ENCODE peak calls at places on chromosomes 4 and X, in six cellular contexts. J is foreskin fibroblast, O is astrocyte, N is HL-60, T is mammary epithelial cell, C is osteoblast. I is an unnamed sample.

GRCh38 chr4:48018112-48018511 is 1.5 kb downstream of the NIPAL1 start:
- DNase-seq in J (no peak), O (no peak), N (no peak), T (no peak), C (no peak), I (no peak)

GRCh38 chr4:90074322-90074886 is 52.8 kb upstream of the CCSER1 start:
- DNase-seq in J (no peak), O (no peak), N (no peak), T (no peak), C (peak; percentile 2), I (no peak)

GRCh38 chr4:126661194-126661593 is 971.6 kb upstream of the INTU start:
- DNase-seq in J (no peak), O (peak; percentile 41), N (no peak), T (peak; percentile 8), C (no peak), I (no peak)

GRCh38 chr4:147157860-147158701 is 212.4 kb upstream of the TTC29 start:
- DNase-seq in J (no peak), O (peak; percentile 35), N (no peak), T (no peak), C (peak; percentile 74), I (no peak)

GRCh38 chrX:20547649-20548051 is 280.9 kb upstream of the RPS6KA3 start:
- DNase-seq in J (no peak), O (peak; percentile 74), N (no peak), T (peak; percentile 24), C (peak; percentile 1), I (no peak)

GRCh38 chr4:121726642-121727268 is 30.0 kb upstream of the ANXA5 start:
- DNase-seq in J (peak; percentile 54), O (peak; percentile 55), N (peak; percentile 26), T (peak; percentile 62), C (peak; percentile 26), I (no peak)

GRCh38 chrX:26008042-26008441 is 130.1 kb upstream of the MAGEB18 start:
- DNase-seq in J (no peak), O (no peak), N (no peak), T (no peak), C (no peak), I (no peak)

GRCh38 chr4:150164956-150165355 is 86.7 kb downstream of the DCLK2 start:
- DNase-seq in J (no peak), O (no peak), N (no peak), T (peak; percentile 10), C (no peak), I (no peak)

GRCh38 chr4:140666889-140667614 is 89.1 kb downstream of the TBC1D9 start:
- DNase-seq in J (no peak), O (no peak), N (no peak), T (no peak), C (no peak), I (no peak)

GRCh38 chr4:1380368-1381151 is 25.7 kb downstream of the NKX1-1 start:
- DNase-seq in J (no peak), O (no peak), N (no peak), T (no peak), C (peak; percentile 65), I (no peak)

GRCh38 chr4:130393246-130394041 is 1297.5 kb downstream of the C4orf33 start:
- DNase-seq in J (peak; percentile 33), O (peak; percentile 74), N (no peak), T (no peak), C (peak; percentile 31), I (no peak)

GRCh38 chrX:14497184-14497666 is 32.1 kb upstream of the GLRA2 start:
- DNase-seq in J (no peak), O (no peak), N (no peak), T (no peak), C (no peak), I (no peak)

GRCh38 chrX:68894513-68895338 is 65.9 kb downstream of the EFNB1 start:
- DNase-seq in J (peak; percentile 12), O (peak; percentile 63), N (peak; percentile 62), T (peak; percentile 33), C (peak; percentile 88), I (peak; percentile 42)

GRCh38 chr4:105859233-105859632 is 36.0 kb upstream of the NPNT start:
- DNase-seq in J (peak; percentile 42), O (peak; percentile 58), N (no peak), T (peak; percentile 70), C (peak; percentile 89), I (no peak)

GRCh38 chrX:17443546-17443945 is 68.5 kb downstream of the NHS start:
- DNase-seq in J (no peak), O (no peak), N (no peak), T (no peak), C (no peak), I (no peak)

GRCh38 chrX:17440258-17440657 is 65.3 kb downstream of the NHS start:
- DNase-seq in J (no peak), O (no peak), N (no peak), T (no peak), C (no peak), I (no peak)

GRCh38 chrX:17440836-17441235 is 65.8 kb downstream of the NHS start:
- DNase-seq in J (no peak), O (no peak), N (no peak), T (no peak), C (no peak), I (no peak)

GRCh38 chrX:17442898-17443297 is 67.9 kb downstream of the NHS start:
- DNase-seq in J (no peak), O (peak; percentile 18), N (no peak), T (peak; percentile 29), C (peak; percentile 68), I (no peak)

DNA sequence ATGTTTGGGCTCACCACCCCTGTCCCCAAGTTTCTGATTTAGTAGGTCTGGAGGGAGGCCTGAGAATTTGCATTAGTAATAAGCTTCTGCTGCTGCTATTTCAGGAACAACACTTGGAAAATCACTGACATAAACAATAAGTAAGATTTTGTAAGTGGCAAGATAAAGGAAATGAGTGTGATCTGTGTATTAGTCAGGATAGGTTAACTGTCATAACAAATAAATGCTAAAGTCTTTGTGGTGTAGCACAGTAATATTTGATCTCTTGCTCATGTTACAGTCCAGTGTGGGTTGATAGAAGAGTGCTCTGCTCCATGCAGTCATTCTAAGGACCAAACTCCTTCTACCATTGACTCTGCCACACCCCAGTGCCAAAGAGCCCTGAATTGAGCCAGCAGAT is 67.0 kb downstream of the NHS start:
- DNase-seq in J (peak; percentile 30), O (peak; percentile 80), N (no peak), T (peak; percentile 85), C (peak; percentile 72), I (no peak)
- H3K4me3 ChIP-seq in J (no peak overlapping the region), O (no peak overlapping the region), N (no peak overlapping the region), T (no peak overlapping the region), C (no peak overlapping the region), I (no peak overlapping the region)

DNA sequence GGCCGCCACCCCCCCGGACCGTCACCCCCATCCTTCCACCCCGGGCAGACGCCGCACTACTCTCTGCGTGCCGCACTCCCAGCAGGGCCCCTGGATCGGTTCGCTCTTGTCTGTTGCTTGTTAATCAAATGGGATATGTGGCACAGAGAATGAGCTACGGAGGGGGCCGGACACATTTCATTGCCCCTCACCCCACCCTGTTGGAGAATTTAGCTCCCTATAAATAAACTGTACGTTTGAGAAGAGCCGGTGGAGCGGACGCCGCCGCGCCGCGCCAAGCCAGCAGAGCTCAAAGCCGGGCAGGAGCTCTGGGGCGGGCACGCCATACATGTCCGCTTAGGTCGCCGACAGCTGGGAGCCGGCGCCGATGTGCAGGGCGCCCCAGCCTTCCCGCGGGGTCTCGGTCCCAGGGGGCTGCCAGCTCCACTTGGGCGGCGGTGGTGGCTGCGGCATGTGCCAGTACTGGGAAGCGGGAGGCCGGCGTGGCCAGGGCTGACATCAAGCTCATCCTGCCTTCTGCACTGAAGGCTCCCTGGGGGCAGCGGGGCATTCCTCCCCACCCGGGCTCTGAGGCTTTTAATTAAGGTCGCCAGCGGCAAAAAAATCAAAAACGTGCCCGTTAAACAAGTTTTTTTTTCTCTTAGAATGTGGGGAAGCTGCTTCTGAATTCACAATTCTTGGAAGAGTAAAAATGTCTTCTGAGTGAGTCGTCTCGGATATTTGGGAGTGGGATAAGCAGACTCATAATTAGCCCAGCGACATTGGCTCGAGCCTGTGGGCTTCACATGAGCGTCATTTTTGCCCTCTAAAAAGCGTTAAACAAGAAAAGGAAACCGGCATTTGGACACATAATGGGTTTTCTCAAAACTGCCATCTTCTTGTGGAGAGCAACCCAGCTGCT is 1.1 kb upstream of the PCDH19 start:
- DNase-seq in J (no peak), O (no peak), N (no peak), T (no peak), C (peak; percentile 85), I (no peak)
- H3K4me3 ChIP-seq in J (no peak overlapping the region), O (no peak overlapping the region), N (no peak overlapping the region), T (no peak overlapping the region), C (no peak overlapping the region), I (no peak overlapping the region)

GRCh38 chr4:103097112-103097511 is 2.5 kb downstream of the BDH2 start:
- DNase-seq in J (no peak), O (no peak), N (no peak), T (no peak), C (no peak), I (no peak)

GRCh38 chr4:103095080-103095479 is 4.6 kb downstream of the BDH2 start:
- DNase-seq in J (no peak), O (no peak), N (no peak), T (no peak), C (no peak), I (no peak)

GRCh38 chr4:103092245-103092644 is 7.4 kb downstream of the BDH2 start:
- DNase-seq in J (no peak), O (no peak), N (no peak), T (no peak), C (no peak), I (no peak)

GRCh38 chr4:103086565-103086964 is 10.0 kb upstream of the SLC9B2 start:
- DNase-seq in J (no peak), O (no peak), N (no peak), T (no peak), C (no peak), I (no peak)

DNA sequence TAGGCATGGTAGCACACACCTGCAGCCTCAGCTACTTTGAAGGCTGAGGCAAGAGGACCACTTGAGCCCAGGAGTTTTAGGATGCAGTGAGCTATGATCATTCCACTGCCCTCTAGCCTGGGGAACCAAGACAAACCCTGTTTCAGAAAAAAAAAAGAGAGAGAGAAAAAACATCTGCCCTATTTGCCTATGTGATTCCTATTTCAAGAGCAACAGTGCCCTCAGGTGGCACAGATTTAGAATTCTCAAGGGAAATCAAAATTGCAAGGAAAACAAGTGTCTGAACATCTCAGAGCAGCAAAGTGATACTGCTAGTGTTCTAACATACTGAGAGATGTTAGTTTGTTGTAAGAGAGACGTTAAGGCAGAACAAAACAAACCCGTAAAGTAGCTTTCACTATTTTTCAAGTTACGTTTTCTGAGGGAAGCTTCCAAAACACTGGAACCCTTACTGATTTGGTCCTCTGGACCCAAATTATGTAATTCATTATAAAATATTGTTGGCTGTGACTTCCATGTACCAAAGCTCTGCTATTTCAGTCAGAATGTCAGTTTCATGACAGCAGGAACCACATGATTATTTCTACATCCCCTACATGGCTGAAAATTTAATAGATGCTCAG is 7.9 kb downstream of the BDH2 start:
- DNase-seq in J (peak; percentile 52), O (peak; percentile 31), N (peak; percentile 50), T (peak; percentile 63), C (no peak), I (no peak)
- H3K4me3 ChIP-seq in J (no peak overlapping the region), O (no peak overlapping the region), N (no peak overlapping the region), T (no peak overlapping the region), C (no peak overlapping the region), I (no peak overlapping the region)

GRCh38 chrX:54045563-54046228 is 1.4 kb upstream of the PHF8 start:
- DNase-seq in J (no peak), O (no peak), N (no peak), T (no peak), C (no peak), I (no peak)
- H3K4me3 ChIP-seq in J (no peak overlapping the region), O (no peak overlapping the region), N (no peak overlapping the region), T (no peak overlapping the region), C (no peak overlapping the region), I (no peak overlapping the region)

GRCh38 chr4:128858875-128859696 is 49.6 kb downstream of the JADE1 start:
- DNase-seq in J (peak; percentile 36), O (peak; percentile 90), N (no peak), T (no peak), C (peak; percentile 81), I (peak; percentile 11)
- H3K4me3 ChIP-seq in J (no peak overlapping the region), O (no peak overlapping the region), N (no peak overlapping the region), T (no peak overlapping the region), C (no peak overlapping the region), I (no peak overlapping the region)